ENCODE peak calls at places on chromosomes 5 and 9, in seven cellular contexts. K, I, F, D, Z, O and B are unnamed samples.

GRCh38 chr5:69086206-69086605 is 7.6 kb upstream of the SLC30A5 start:
- DNase-seq in K (no peak), I (no peak), F (no peak), D (no peak), Z (no peak), O (no peak), B (no peak)

GRCh38 chr9:33476503-33476902 is 2.8 kb upstream of the NOL6 start:
- DNase-seq in K (no peak), I (no peak), F (no peak), D (no peak), Z (no peak), O (no peak), B (no peak)

GRCh38 chr9:16062542-16063240 is 509.8 kb downstream of the CCDC171 start:
- DNase-seq in K (no peak), I (no peak), F (no peak), D (no peak), Z (peak), O (no peak), B (peak)

GRCh38 chr9:114682846-114683245 is 854 bp upstream of the TEX48 start:
- DNase-seq in K (no peak), I (no peak), F (no peak), D (no peak), Z (no peak), O (no peak), B (no peak)

GRCh38 chr9:113537227-113537810 is 73.8 kb downstream of the RGS3 start:
- DNase-seq in K (no peak), I (no peak), F (no peak), D (no peak), Z (no peak), O (no peak), B (no peak)

GRCh38 chr9:93864029-93864428 is 91.1 kb downstream of the BARX1 start:
- DNase-seq in K (no peak), I (no peak), F (no peak), D (no peak), Z (no peak), O (no peak), B (no peak)

GRCh38 chr9:102461441-102461840 is 533.7 kb upstream of the CYLC2 start:
- DNase-seq in K (no peak), I (no peak), F (no peak), D (no peak), Z (no peak), O (no peak), B (no peak)

GRCh38 chr5:142295084-142295758 is 29.6 kb downstream of the SPRY4 start:
- DNase-seq in K (no peak), I (no peak), F (no peak), D (no peak), Z (no peak), O (no peak), B (no peak)

GRCh38 chr5:105503950-105504349 is 1941.4 kb upstream of the NUDT12 start:
- DNase-seq in K (no peak), I (no peak), F (no peak), D (no peak), Z (no peak), O (no peak), B (no peak)

GRCh38 chr9:2307480-2307879 is 292.3 kb downstream of the SMARCA2 start:
- DNase-seq in K (no peak), I (no peak), F (no peak), D (no peak), Z (peak), O (no peak), B (peak)

GRCh38 chr9:94975480-94976452 is 249.3 kb downstream of the AOPEP start:
- DNase-seq in K (no peak), I (no peak), F (no peak), D (no peak), Z (no peak), O (no peak), B (no peak)

GRCh38 chr5:132493241-132493640 is 2.7 kb upstream of the IRF1 start:
- DNase-seq in K (no peak), I (no peak), F (peak), D (no peak), Z (no peak), O (no peak), B (no peak)

GRCh38 chr5:142109356-142110045 is 922 bp downstream of the NDFIP1 start:
- DNase-seq in K (no peak), I (no peak), F (peak), D (no peak), Z (no peak), O (no peak), B (no peak)